ENCODE peak calls at places on chromosomes 3 and 15, in four cellular contexts. One of them, this sample, is unnamed.

GRCh38 chr15:62066663-62067447 is at the start of gene C2CD4A:
- DNase-seq in H4: no peak
- DNase-seq in effector CD4-positive, alpha-beta T cell: peak; percentile 44
- DNase-seq in stromal cell of bone marrow: no peak
- DNase-seq in this sample: no peak

GRCh38 chr3:100124116-100124767 is 9.9 kb upstream of the FILIP1L start:
- DNase-seq in H4: no peak
- DNase-seq in effector CD4-positive, alpha-beta T cell: no peak
- DNase-seq in stromal cell of bone marrow: no peak
- DNase-seq in this sample: no peak

GRCh38 chr3:99658274-99658673 is 19.9 kb downstream of the COL8A1 start:
- DNase-seq in H4: no peak
- DNase-seq in effector CD4-positive, alpha-beta T cell: no peak
- DNase-seq in stromal cell of bone marrow: no peak
- DNase-seq in this sample: no peak

GRCh38 chr15:41944313-41944940 is 27.9 kb downstream of the EHD4 start:
- DNase-seq in H4: peak; percentile 90
- DNase-seq in effector CD4-positive, alpha-beta T cell: no peak
- DNase-seq in stromal cell of bone marrow: peak; percentile 70
- DNase-seq in this sample: peak; percentile 65

GRCh38 chr3:15280853-15281532 is 51.4 kb downstream of the SH3BP5 start:
- DNase-seq in H4: no peak
- DNase-seq in effector CD4-positive, alpha-beta T cell: no peak
- DNase-seq in stromal cell of bone marrow: no peak
- DNase-seq in this sample: no peak

GRCh38 chr15:67174864-67175573 is 79.4 kb downstream of the AAGAB start:
- DNase-seq in H4: peak; percentile 55
- DNase-seq in effector CD4-positive, alpha-beta T cell: no peak
- DNase-seq in stromal cell of bone marrow: no peak
- DNase-seq in this sample: peak; percentile 92

GRCh38 chr15:41558400-41559238 is at the start of gene TYRO3:
- DNase-seq in H4: no peak
- DNase-seq in effector CD4-positive, alpha-beta T cell: peak; percentile 66
- DNase-seq in stromal cell of bone marrow: no peak
- DNase-seq in this sample: no peak

GRCh38 chr15:89184886-89185526 is 36.4 kb downstream of the RLBP1 start:
- DNase-seq in H4: no peak
- DNase-seq in effector CD4-positive, alpha-beta T cell: no peak
- DNase-seq in stromal cell of bone marrow: no peak
- DNase-seq in this sample: no peak

GRCh38 chr3:117817103-117817502 is 1107.5 kb downstream of the TUSC7 start:
- DNase-seq in H4: no peak
- DNase-seq in effector CD4-positive, alpha-beta T cell: no peak
- DNase-seq in stromal cell of bone marrow: no peak
- DNase-seq in this sample: no peak

GRCh38 chr15:100635406-100636071 is 33.1 kb downstream of the ASB7 start:
- DNase-seq in H4: no peak
- DNase-seq in effector CD4-positive, alpha-beta T cell: no peak
- DNase-seq in stromal cell of bone marrow: no peak
- DNase-seq in this sample: no peak

GRCh38 chr3:144777941-144778340 is 806.3 kb downstream of the DIPK2A start:
- DNase-seq in H4: no peak
- DNase-seq in effector CD4-positive, alpha-beta T cell: no peak
- DNase-seq in stromal cell of bone marrow: no peak
- DNase-seq in this sample: no peak

GRCh38 chr15:48040166-48040817 is 80.5 kb upstream of the SLC24A5 start:
- DNase-seq in H4: peak; percentile 33
- DNase-seq in effector CD4-positive, alpha-beta T cell: no peak
- DNase-seq in stromal cell of bone marrow: no peak
- DNase-seq in this sample: no peak

GRCh38 chr15:39407116-39407515 is 173.8 kb upstream of the THBS1 start:
- DNase-seq in H4: no peak
- DNase-seq in effector CD4-positive, alpha-beta T cell: no peak
- DNase-seq in stromal cell of bone marrow: no peak
- DNase-seq in this sample: no peak

GRCh38 chr3:4880850-4881249 is 98.4 kb upstream of the BHLHE40 start:
- DNase-seq in H4: no peak
- DNase-seq in effector CD4-positive, alpha-beta T cell: no peak
- DNase-seq in stromal cell of bone marrow: no peak
- DNase-seq in this sample: no peak

GRCh38 chr15:68408526-68408925 is 23.4 kb downstream of the ITGA11 start:
- DNase-seq in H4: no peak
- DNase-seq in effector CD4-positive, alpha-beta T cell: no peak
- DNase-seq in stromal cell of bone marrow: no peak
- DNase-seq in this sample: no peak

GRCh38 chr3:43758826-43759225 is 68.1 kb downstream of the ABHD5 start:
- DNase-seq in H4: no peak
- DNase-seq in effector CD4-positive, alpha-beta T cell: no peak
- DNase-seq in stromal cell of bone marrow: no peak
- DNase-seq in this sample: no peak

GRCh38 chr3:158091526-158091925 is 14.7 kb downstream of the SHOX2 start:
- DNase-seq in H4: peak; percentile 27
- DNase-seq in effector CD4-positive, alpha-beta T cell: no peak
- DNase-seq in stromal cell of bone marrow: no peak
- DNase-seq in this sample: no peak

GRCh38 chr3:124652009-124652408 is 78.2 kb upstream of the UMPS start:
- DNase-seq in H4: no peak
- DNase-seq in effector CD4-positive, alpha-beta T cell: no peak
- DNase-seq in stromal cell of bone marrow: no peak
- DNase-seq in this sample: no peak

GRCh38 chr15:60932051-60932915 is 296.8 kb downstream of the RORA start:
- DNase-seq in H4: peak; percentile 86
- DNase-seq in effector CD4-positive, alpha-beta T cell: peak; percentile 45
- DNase-seq in stromal cell of bone marrow: peak; percentile 58
- DNase-seq in this sample: peak; percentile 85

GRCh38 chr3:100650651-100651611 is 41.5 kb downstream of the ADGRG7 start:
- DNase-seq in H4: peak; percentile 34
- DNase-seq in effector CD4-positive, alpha-beta T cell: no peak
- DNase-seq in stromal cell of bone marrow: peak; percentile 75
- DNase-seq in this sample: no peak

GRCh38 chr3:63328386-63328785 is 50.3 kb downstream of the SYNPR start:
- DNase-seq in H4: peak; percentile 28
- DNase-seq in effector CD4-positive, alpha-beta T cell: no peak
- DNase-seq in stromal cell of bone marrow: peak; percentile 79
- DNase-seq in this sample: no peak

GRCh38 chr3:18354706-18355105 is 70.4 kb downstream of the SATB1 start:
- DNase-seq in H4: no peak
- DNase-seq in effector CD4-positive, alpha-beta T cell: no peak
- DNase-seq in stromal cell of bone marrow: no peak
- DNase-seq in this sample: no peak

GRCh38 chr15:87597346-87598052 is 659.0 kb downstream of the NTRK3 start:
- DNase-seq in H4: peak; percentile 51
- DNase-seq in effector CD4-positive, alpha-beta T cell: no peak
- DNase-seq in stromal cell of bone marrow: no peak
- DNase-seq in this sample: no peak

GRCh38 chr3:142808103-142808917 is 80.6 kb downstream of the PCOLCE2 start:
- DNase-seq in H4: peak; percentile 67
- DNase-seq in effector CD4-positive, alpha-beta T cell: no peak
- DNase-seq in stromal cell of bone marrow: peak; percentile 40
- DNase-seq in this sample: peak; percentile 66

GRCh38 chr3:16476636-16477035 is 36.9 kb downstream of the RFTN1 start:
- DNase-seq in H4: peak; percentile 95
- DNase-seq in effector CD4-positive, alpha-beta T cell: no peak
- DNase-seq in stromal cell of bone marrow: peak; percentile 75
- DNase-seq in this sample: no peak

GRCh38 chr3:32203854-32204253 is 34.6 kb upstream of the CMTM8 start:
- DNase-seq in H4: no peak
- DNase-seq in effector CD4-positive, alpha-beta T cell: no peak
- DNase-seq in stromal cell of bone marrow: peak; percentile 13
- DNase-seq in this sample: no peak

GRCh38 chr15:35557544-35557943 is 11.6 kb upstream of the DPH6 start:
- DNase-seq in H4: peak; percentile 40
- DNase-seq in effector CD4-positive, alpha-beta T cell: no peak
- DNase-seq in stromal cell of bone marrow: peak; percentile 25
- DNase-seq in this sample: peak; percentile 9

GRCh38 chr15:62732078-62732477 is 310.5 kb upstream of the TPM1 start:
- DNase-seq in H4: no peak
- DNase-seq in effector CD4-positive, alpha-beta T cell: no peak
- DNase-seq in stromal cell of bone marrow: no peak
- DNase-seq in this sample: no peak

GRCh38 chr15:89569090-89569745 is 6.1 kb upstream of the TICRR start:
- DNase-seq in H4: no peak
- DNase-seq in effector CD4-positive, alpha-beta T cell: no peak
- DNase-seq in stromal cell of bone marrow: no peak
- DNase-seq in this sample: no peak

GRCh38 chr15:69592954-69593353 is 140.3 kb downstream of the RPLP1 start:
- DNase-seq in H4: peak; percentile 38
- DNase-seq in effector CD4-positive, alpha-beta T cell: no peak
- DNase-seq in stromal cell of bone marrow: no peak
- DNase-seq in this sample: no peak

GRCh38 chr3:135310317-135310716 is 515.3 kb downstream of the EPHB1 start:
- DNase-seq in H4: no peak
- DNase-seq in effector CD4-positive, alpha-beta T cell: no peak
- DNase-seq in stromal cell of bone marrow: no peak
- DNase-seq in this sample: no peak

GRCh38 chr3:47731066-47731465 is 50.6 kb downstream of the SMARCC1 start:
- DNase-seq in H4: no peak
- DNase-seq in effector CD4-positive, alpha-beta T cell: no peak
- DNase-seq in stromal cell of bone marrow: no peak
- DNase-seq in this sample: no peak

GRCh38 chr3:194040501-194041273 is 95.3 kb upstream of the HES1 start:
- DNase-seq in H4: no peak
- DNase-seq in effector CD4-positive, alpha-beta T cell: no peak
- DNase-seq in stromal cell of bone marrow: no peak
- DNase-seq in this sample: no peak

GRCh38 chr15:80662756-80663553 is 32.2 kb upstream of the ABHD17C start:
- DNase-seq in H4: no peak
- DNase-seq in effector CD4-positive, alpha-beta T cell: no peak
- DNase-seq in stromal cell of bone marrow: no peak
- DNase-seq in this sample: no peak

GRCh38 chr15:66882251-66883020 is 180.4 kb downstream of the SMAD6 start:
- DNase-seq in H4: peak; percentile 52
- DNase-seq in effector CD4-positive, alpha-beta T cell: no peak
- DNase-seq in stromal cell of bone marrow: peak; percentile 66
- DNase-seq in this sample: peak; percentile 49

GRCh38 chr3:196712514-196713413 is 587 bp downstream of the PIGX start:
- DNase-seq in H4: no peak
- DNase-seq in effector CD4-positive, alpha-beta T cell: peak; percentile 62
- DNase-seq in stromal cell of bone marrow: peak; percentile 41
- DNase-seq in this sample: no peak

GRCh38 chr3:17805461-17805940 is 63.1 kb upstream of the TBC1D5 start:
- DNase-seq in H4: no peak
- DNase-seq in effector CD4-positive, alpha-beta T cell: no peak
- DNase-seq in stromal cell of bone marrow: no peak
- DNase-seq in this sample: no peak

GRCh38 chr3:156535162-156535627 is 19.7 kb downstream of the SSR3 start:
- DNase-seq in H4: peak; percentile 99
- DNase-seq in effector CD4-positive, alpha-beta T cell: no peak
- DNase-seq in stromal cell of bone marrow: peak; percentile 99
- DNase-seq in this sample: peak; percentile 98